ENCODE peak calls at places on chromosomes 3 and 15, in four cellular contexts. G, U, N and O are unnamed samples.

GRCh38 chr15:53869044-53869805 is 109.0 kb upstream of the UNC13C start:
- DNase-seq in G (no peak), N (peak), U (no peak), O (peak)

GRCh38 chr15:97443101-97443500 is 517.4 kb upstream of the ARRDC4 start:
- DNase-seq in G (no peak), U (no peak), N (no peak), O (no peak)

GRCh38 chr3:183427206-183428139 is 946 bp downstream of the MCF2L2 start:
- DNase-seq in N (no peak), U (no peak), G (no peak), O (peak)

GRCh38 chr3:112676659-112677234 is 35.8 kb upstream of the CCDC80 start:
- DNase-seq in U (peak), G (peak), N (peak), O (no peak)

GRCh38 chr3:128343287-128344045 is 123.2 kb downstream of the DNAJB8 start:
- DNase-seq in U (peak), N (peak), G (no peak), O (peak)

GRCh38 chr15:81092559-81092902 is 41.5 kb upstream of the CFAP161 start:
- DNase-seq in G (no peak), N (peak), U (no peak), O (no peak)

GRCh38 chr3:178435575-178435974 is 100.7 kb upstream of the KCNMB2 start:
- DNase-seq in U (no peak), G (no peak), N (no peak), O (no peak)

GRCh38 chr3:132352556-132353143 is 35.4 kb downstream of the ACP3 start:
- DNase-seq in G (peak), N (peak), U (peak), O (peak)

GRCh38 chr3:185732782-185733181 is 92.1 kb downstream of the IGF2BP2 start:
- DNase-seq in U (peak), N (no peak), G (no peak), O (no peak)

GRCh38 chr15:65089206-65089824 is 12.8 kb downstream of the KBTBD13 start:
- DNase-seq in G (no peak), N (no peak), U (peak), O (no peak)

GRCh38 chr15:88465633-88466219 is 1.5 kb downstream of the MRPL46 start:
- DNase-seq in N (peak), G (no peak), U (peak), O (no peak)

GRCh38 chr3:118977118-118977517 is 57.5 kb downstream of the IGSF11 start:
- DNase-seq in U (no peak), N (no peak), G (no peak), O (no peak)

GRCh38 chr3:64359735-64360134 is 134.5 kb upstream of the PRICKLE2 start:
- DNase-seq in U (no peak), G (no peak), N (no peak), O (no peak)

DNA sequence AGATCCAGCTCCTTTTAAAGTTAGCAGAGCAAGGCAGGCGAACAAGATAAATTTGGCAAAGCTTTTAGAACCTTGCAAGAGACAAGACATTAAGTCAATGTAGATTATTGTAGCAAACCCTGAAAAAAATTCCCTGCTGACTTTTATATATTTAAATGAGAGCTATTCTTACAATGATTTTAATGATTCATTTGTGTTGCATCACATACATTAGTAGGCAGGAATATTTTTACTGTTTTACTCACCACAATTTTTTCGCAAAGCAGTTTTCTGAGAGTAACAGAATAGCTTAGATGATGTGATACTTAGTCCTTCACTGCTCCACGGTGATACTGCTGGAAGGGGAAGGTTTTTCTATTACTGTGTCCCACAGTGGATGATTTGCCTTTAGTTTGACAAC is 43.9 kb upstream of the CLRN1 start:
- DNase-seq in U (no peak), N (no peak), G (no peak), O (no peak)
- TF ChIP-seq FOXM1 in U (no peak), N (no peak), G (no peak), O (no peak)

GRCh38 chr3:57110214-57110613 is 49.8 kb downstream of the SPATA12 start:
- DNase-seq in U (no peak), G (no peak), N (no peak), O (no peak)
- TF ChIP-seq NFIC in U (no peak), G (no peak), N (no peak), O (no peak)

DNA sequence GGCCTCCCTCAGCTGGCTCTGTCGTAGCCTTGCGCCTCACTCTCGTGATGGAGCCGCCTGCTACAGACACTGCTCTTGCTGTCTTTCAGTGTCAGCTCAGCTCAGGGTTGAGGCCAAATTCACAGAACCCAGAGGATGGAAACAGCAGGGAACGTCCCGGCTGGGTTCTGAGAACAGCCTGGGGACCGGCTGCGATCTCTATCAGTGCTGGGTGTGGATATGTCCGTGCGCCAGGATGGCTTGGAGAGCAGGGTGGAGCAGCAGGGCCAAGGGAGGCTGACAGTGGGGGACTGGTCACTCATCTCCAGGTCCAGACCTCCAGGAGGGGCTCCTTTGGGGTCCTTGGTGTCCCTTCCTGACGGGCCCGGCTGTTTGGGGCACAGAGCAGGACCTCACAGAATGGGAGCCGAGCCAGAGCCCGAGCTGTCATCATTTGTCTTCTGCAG is 18.4 kb downstream of the KLF15 start:
- DNase-seq in G (no peak), U (no peak), N (no peak), O (peak)
- TF ChIP-seq FOXM1 in G (no peak), U (no peak), N (no peak), O (no peak)

GRCh38 chr3:16055606-16056209 is 118.8 kb upstream of the GALNT15 start:
- DNase-seq in U (no peak), N (no peak), G (no peak), O (no peak)
- TF ChIP-seq NFIC in U (no peak), N (no peak), G (no peak), O (no peak)

GRCh38 chr15:58037902-58038301 is 27.6 kb downstream of the ALDH1A2 start:
- DNase-seq in N (peak), U (no peak), G (no peak), O (no peak)

GRCh38 chr15:58040117-58040516 is 25.4 kb downstream of the ALDH1A2 start:
- DNase-seq in U (no peak), N (no peak), G (no peak), O (no peak)

GRCh38 chr15:58036579-58036978 is 28.9 kb downstream of the ALDH1A2 start:
- DNase-seq in G (no peak), U (no peak), N (no peak), O (no peak)

GRCh38 chr15:58039260-58040035 is 26.1 kb downstream of the ALDH1A2 start:
- DNase-seq in G (no peak), U (no peak), N (no peak), O (no peak)

DNA sequence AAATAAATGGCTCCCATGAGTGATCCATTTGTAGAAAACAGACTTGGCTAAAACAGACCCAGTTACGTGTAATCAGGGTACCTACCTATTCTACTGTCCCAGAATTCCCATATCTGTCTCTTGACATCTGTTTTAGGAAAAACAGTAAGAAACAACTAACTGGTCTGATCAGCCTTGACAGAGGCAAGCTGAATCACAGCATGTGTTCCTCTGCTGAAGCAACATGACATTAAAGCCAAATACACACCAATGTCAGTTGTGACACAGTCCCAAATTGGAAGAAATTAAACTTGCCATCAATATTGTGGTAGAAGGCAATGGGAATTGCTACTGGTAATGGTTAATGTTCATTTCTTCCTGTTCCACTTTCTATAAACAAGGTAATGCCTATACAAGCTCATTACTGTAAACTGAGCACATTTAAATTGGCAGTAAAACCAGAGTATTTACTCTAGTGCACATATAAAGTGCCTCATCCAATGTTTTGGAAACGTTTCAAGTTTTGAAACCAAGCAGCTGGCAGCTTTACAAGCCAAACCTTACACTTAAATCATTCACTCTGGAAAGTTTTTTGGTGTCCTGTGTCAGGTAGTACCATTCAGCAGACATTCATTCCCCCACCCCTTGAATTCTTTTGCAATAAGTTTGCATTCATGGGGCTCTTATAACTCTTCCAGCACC is 26.9 kb downstream of the ALDH1A2 start:
- DNase-seq in U (no peak), G (no peak), N (no peak), O (no peak)
- TF ChIP-seq FOXM1 in U (no peak), G (no peak), N (no peak), O (no peak)

GRCh38 chr15:94164202-94164807 is 67.1 kb upstream of the MCTP2 start:
- DNase-seq in U (peak), G (no peak), N (peak), O (peak)
- TF ChIP-seq NFIC in U (no peak), G (no peak), N (no peak), O (no peak)

GRCh38 chr15:61228025-61228901 is 839 bp downstream of the RORA start:
- DNase-seq in G (no peak), U (no peak), N (no peak), O (peak)
- TF ChIP-seq FOXM1 in G (no peak), U (no peak), N (no peak), O (no peak)

DNA sequence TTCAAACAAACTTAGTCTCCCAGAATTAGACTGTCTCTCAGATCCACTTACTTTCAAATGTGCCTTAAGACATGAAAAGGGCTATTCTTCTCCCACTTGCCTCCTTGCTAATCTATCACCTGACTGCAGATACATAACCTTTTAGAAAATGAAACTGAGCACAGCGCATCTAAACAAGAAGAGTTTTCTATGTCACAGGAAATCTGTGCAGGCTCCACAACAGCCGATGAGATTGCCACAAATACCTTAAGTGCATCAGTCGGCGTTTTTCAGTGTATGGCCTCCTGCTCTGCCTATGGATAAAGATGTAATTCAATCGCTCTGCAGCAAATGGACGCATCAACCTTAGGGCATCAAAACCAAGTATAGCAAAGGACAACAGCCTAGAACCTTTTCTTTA is 544.2 kb downstream of the FOXP1 start:
- DNase-seq in U (no peak), N (no peak), G (no peak), O (no peak)
- TF ChIP-seq NFIC in U (no peak), N (no peak), G (no peak), O (no peak)

DNA sequence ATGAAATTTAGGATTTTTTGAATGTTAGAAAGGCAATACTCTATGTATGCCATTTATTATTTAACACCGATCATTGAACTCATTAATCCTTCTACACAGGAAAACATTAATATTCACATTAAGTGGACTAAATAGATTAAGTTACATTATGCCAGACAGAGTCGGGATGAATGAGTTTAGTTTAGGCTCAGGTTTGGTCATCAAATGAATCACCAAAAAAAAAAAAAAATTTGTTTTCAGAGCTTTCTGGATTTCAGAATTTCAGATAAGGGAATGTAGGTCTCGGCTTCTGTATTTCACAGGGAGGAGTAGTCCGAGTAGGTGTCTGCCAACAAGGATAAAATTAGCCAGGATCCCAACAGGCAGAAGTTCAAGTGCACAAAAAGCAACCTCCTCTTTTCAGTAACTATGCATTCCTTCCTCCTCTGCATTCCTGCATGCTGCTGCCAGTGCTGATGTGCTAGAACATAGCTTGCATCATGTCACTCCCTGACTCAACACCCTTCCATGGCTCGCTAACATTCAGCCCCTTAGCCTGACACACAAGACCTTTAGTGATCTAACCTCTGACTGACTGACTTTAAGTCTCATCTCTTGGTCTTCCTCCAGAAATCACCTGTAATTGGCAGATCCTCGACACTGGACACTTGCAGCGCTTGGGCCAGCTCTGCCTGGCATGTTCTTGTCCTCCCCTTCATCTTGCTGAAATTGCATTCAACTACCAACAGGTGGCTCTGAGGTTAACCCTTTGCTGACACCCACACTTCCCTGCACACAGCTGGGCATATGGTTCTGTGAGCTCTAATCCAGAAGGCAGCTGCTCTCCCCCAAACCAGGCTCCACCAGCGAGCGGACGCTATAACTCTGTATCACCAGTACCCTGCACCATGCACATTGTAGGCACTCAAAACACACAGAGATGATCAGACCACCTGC is 145.4 kb upstream of the PROK2 start:
- DNase-seq in G (no peak), U (peak), N (peak), O (peak)
- TF ChIP-seq FOXM1 in G (no peak), U (no peak), N (no peak), O (no peak)

GRCh38 chr3:131277836-131278497 is 103.6 kb upstream of the NUDT16 start:
- DNase-seq in U (no peak), N (no peak), G (no peak), O (no peak)
- TF ChIP-seq NFIC in U (no peak), N (no peak), G (no peak), O (no peak)